ENCODE peak calls at places on chromosome 20, in nine cellular contexts. X is sigmoid colon, N is tibial nerve, I is esophagus muscularis mucosa, V is A549, Z is ovary, G is suprapubic skin, K is H1, Y is stomach. B is an unnamed sample.
A peak's percentile ranks its signal among the peaks of the same experiment; 100 is the strongest.

GRCh38 chr20:32538526-32538918 is 46.6 kb downstream of the NOL4L start:
- DNase-seq in X (no peak), N (no peak), I (no peak), V (no peak), Z (no peak), G (no peak), K (no peak), Y (no peak), B (no peak)

GRCh38 chr20:39857188-39857587 is 831.8 kb downstream of the MAFB start:
- DNase-seq in X (no peak), N (no peak), I (no peak), V (no peak), Z (no peak), G (no peak), K (no peak), Y (no peak), B (no peak)

GRCh38 chr20:49045440-49046086 is 549 bp upstream of the CSE1L start:
- DNase-seq in X (peak; percentile 73), N (no peak), I (no peak), V (no peak), Z (no peak), G (no peak), K (no peak), Y (peak; percentile 37), B (peak; percentile 33)

GRCh38 chr20:20214757-20215275 is 153.1 kb upstream of the INSM1 start:
- DNase-seq in X (no peak), N (no peak), I (no peak), V (no peak), Z (no peak), G (no peak), K (no peak), Y (no peak), B (no peak)

GRCh38 chr20:12598894-12599293 is 409.9 kb upstream of the SPTLC3 start:
- DNase-seq in X (no peak), N (no peak), I (no peak), V (no peak), Z (no peak), G (no peak), K (no peak), Y (no peak), B (no peak)

GRCh38 chr20:62044671-62045070 is 21.0 kb downstream of the TAF4 start:
- DNase-seq in X (no peak), N (no peak), I (no peak), V (no peak), Z (no peak), G (no peak), K (no peak), Y (no peak), B (no peak)

GRCh38 chr20:22805970-22806369 is 221.6 kb upstream of the FOXA2 start:
- DNase-seq in X (no peak), N (no peak), I (no peak), V (no peak), Z (no peak), G (no peak), K (no peak), Y (no peak), B (no peak)

GRCh38 chr20:63190828-63191227 is 25.1 kb downstream of the YTHDF1 start:
- DNase-seq in X (no peak), N (no peak), I (no peak), V (no peak), Z (no peak), G (no peak), K (no peak), Y (no peak), B (no peak)

GRCh38 chr20:36439040-36439730 is 102.1 kb upstream of the MYL9 start:
- DNase-seq in X (no peak), N (peak; percentile 47), I (no peak), V (peak; percentile 68), Z (peak; percentile 74), G (no peak), K (peak; percentile 96), Y (peak; percentile 79), B (peak; percentile 69)

GRCh38 chr20:34994509-34995131 is 39.0 kb downstream of the MYH7B start:
- DNase-seq in X (no peak), N (no peak), I (no peak), V (no peak), Z (no peak), G (no peak), K (no peak), Y (no peak), B (no peak)

GRCh38 chr20:24825591-24825990 is 123.5 kb upstream of the CST7 start:
- DNase-seq in X (peak; percentile 30), N (no peak), I (no peak), V (no peak), Z (no peak), G (peak; percentile 69), K (no peak), Y (peak; percentile 5), B (no peak)

GRCh38 chr20:36871640-36872570 is 4.0 kb upstream of the TLDC2 start:
- DNase-seq in X (no peak), N (no peak), I (no peak), V (no peak), Z (peak; percentile 7), G (no peak), K (no peak), Y (no peak), B (no peak)

GRCh38 chr20:36656733-36657132 is 10.7 kb upstream of the SLA2 start:
- DNase-seq in X (no peak), N (no peak), I (no peak), V (no peak), Z (no peak), G (no peak), K (no peak), Y (no peak), B (no peak)

GRCh38 chr20:51044796-51045195 is 21.9 kb upstream of the KCNG1 start:
- DNase-seq in X (no peak), N (no peak), I (no peak), V (no peak), Z (no peak), G (peak; percentile 40), K (no peak), Y (peak; percentile 22), B (no peak)

GRCh38 chr20:51043811-51044210 is 20.9 kb upstream of the KCNG1 start:
- DNase-seq in X (no peak), N (no peak), I (no peak), V (no peak), Z (no peak), G (no peak), K (no peak), Y (no peak), B (no peak)

GRCh38 chr20:51042064-51042463 is 19.2 kb upstream of the KCNG1 start:
- DNase-seq in X (no peak), N (no peak), I (no peak), V (no peak), Z (no peak), G (no peak), K (no peak), Y (no peak), B (no peak)

GRCh38 chr20:51046021-51046985 is 23.4 kb upstream of the KCNG1 start:
- DNase-seq in X (no peak), N (no peak), I (no peak), V (no peak), Z (no peak), G (no peak), K (no peak), Y (peak; percentile 8), B (no peak)

DNA sequence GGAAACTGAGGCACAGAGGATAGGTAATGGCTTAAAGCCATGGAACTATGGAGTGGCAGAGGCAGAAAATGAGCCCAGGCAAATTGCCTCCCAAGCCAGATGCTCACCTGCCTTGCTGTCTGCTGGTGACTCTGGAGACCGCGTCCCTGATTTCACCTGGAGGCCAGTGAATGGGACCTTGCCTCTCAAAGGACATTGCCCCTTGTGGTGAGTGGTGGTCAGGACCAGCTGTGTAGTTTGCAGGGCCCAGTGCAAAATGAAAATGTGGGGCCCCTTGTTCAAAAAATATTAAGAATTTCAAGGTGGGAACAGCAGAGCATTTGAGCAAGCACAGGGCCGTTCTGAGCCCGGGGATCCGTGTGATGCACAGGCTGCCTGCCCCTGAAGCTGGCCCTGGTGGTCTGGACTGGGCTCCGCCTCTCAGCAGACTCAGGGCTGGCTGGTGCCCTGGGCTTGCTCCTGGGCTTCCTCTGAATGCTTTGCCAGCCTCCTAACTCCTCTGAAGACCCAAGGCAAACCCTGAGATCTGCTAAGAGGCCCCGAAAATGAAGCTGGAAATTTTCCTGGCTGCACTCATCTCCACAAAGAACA is 19.8 kb upstream of the KCNG1 start:
- DNase-seq in X (no peak), N (no peak), I (no peak), V (no peak), Z (no peak), G (no peak), K (peak; percentile 60), Y (no peak), B (no peak)
- TF ChIP-seq CTCF in X (no peak), N (no peak), I (no peak), V (no peak), Z (no peak), G (no peak), K (peak; percentile 69), Y (no peak), B (no peak)

GRCh38 chr20:38031957-38032356 is 1.3 kb downstream of the TTI1 start:
- DNase-seq in X (no peak), N (no peak), I (no peak), V (no peak), Z (no peak), G (no peak), K (no peak), Y (no peak), B (no peak)
- TF ChIP-seq EP300 in X (no peak), N (no peak), I (no peak), V (no peak), Z (no peak), G (no peak), K (no peak), Y (no peak), B (no peak)

DNA sequence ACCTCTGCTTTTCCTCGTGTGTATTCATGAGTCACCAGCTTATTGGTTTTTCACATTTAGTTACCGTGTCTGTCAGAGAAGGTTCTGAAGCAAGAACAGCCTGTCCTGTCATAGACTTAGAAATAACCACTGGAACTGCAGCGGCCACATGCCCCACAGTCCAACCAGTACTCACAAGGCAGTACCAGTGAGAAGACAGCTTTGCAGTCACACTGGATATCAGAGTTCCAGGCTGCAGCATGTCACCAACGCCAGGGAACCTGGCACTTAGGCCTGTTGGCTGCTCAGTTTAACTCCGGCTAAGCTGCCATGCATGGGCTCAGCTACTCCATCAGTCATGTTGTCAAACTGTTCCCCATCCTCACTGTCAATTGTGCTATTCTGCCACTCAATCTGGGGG is 40.1 kb downstream of the ADNP start:
- DNase-seq in X (no peak), N (no peak), I (no peak), V (no peak), Z (no peak), G (no peak), K (no peak), Y (no peak), B (no peak)
- TF ChIP-seq POLR2A in X (no peak), N (no peak), I (no peak), V (no peak), Z (no peak), G (no peak), K (peak; percentile 26), Y (no peak), B (no peak)

DNA sequence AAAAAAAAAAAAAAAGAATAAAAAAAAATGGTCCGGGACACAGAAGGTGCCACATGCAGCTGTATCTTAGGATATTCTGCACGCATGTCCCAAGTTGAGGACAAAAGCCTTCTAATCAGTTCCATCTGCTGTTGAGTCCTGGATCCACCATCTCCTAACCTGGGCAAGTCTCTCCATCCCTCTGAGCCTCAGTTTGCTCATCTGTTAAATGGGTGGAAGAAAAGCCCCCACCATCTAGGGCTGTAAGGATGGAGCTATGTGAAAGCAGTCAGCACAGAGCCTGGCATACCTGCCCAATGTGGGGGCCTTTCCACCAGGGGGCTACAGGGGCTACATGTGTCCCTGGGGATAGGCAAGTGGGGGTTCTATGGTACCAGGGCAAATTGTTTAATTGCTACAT is 208.4 kb downstream of the ZMYND8 start:
- DNase-seq in X (peak; percentile 12), N (no peak), I (no peak), V (no peak), Z (no peak), G (no peak), K (no peak), Y (no peak), B (no peak)
- TF ChIP-seq CTCF in X (no peak), N (no peak), I (no peak), V (no peak), Z (no peak), G (no peak), K (no peak), Y (no peak), B (no peak)